ENCODE peak calls at places on chromosomes 13 and 19, in ten cellular contexts. Z is transverse colon, D is HCT116, I is suprapubic skin, M is breast epithelium, U is stomach, V is sigmoid colon, X is SK-N-SH, K is Panc1, Q is H1. A is an unnamed sample.

GRCh38 chr13:102914629-102914935 is 68.8 kb downstream of the ERCC5 start:
- DNase-seq in D (no peak), Z (no peak), I (no peak), U (no peak), X (no peak), M (no peak), V (no peak), Q (no peak), K (no peak), A (no peak)

GRCh38 chr13:113582841-113583631 is 1.5 kb upstream of the TFDP1 start:
- DNase-seq in X (no peak), Q (no peak), U (peak; percentile 22), M (peak; percentile 24), Z (peak; percentile 6), D (no peak), V (peak; percentile 56), I (no peak), K (no peak), A (peak; percentile 68)

GRCh38 chr13:49444517-49445395 is 682 bp downstream of the SETDB2 start:
- DNase-seq in I (no peak), D (no peak), U (no peak), Q (no peak), M (no peak), X (peak; percentile 8), K (peak; percentile 48), V (no peak), Z (peak; percentile 35), A (no peak)

GRCh38 chr19:2235396-2236284 is 489 bp downstream of the PLEKHJ1 start:
- DNase-seq in K (no peak), M (no peak), V (no peak), U (peak; percentile 79), X (peak; percentile 58), Q (no peak), D (no peak), Z (peak; percentile 86), I (no peak), A (no peak)

GRCh38 chr19:4988770-4989251 is 19.9 kb downstream of the KDM4B start:
- DNase-seq in D (no peak), I (peak; percentile 84), X (no peak), Z (peak; percentile 45), M (no peak), U (no peak), Q (no peak), V (peak; percentile 90), K (no peak), A (no peak)

GRCh38 chr13:23673867-23674605 is 103.8 kb downstream of the TNFRSF19 start:
- DNase-seq in Z (no peak), X (no peak), Q (no peak), D (no peak), K (no peak), U (no peak), V (no peak), M (no peak), I (no peak), A (no peak)

GRCh38 chr13:110506859-110507566 is 54.5 kb downstream of the RAB20 start:
- DNase-seq in I (no peak), Z (peak; percentile 90), Q (no peak), U (peak; percentile 94), K (no peak), V (peak; percentile 85), X (no peak), M (peak; percentile 78), D (no peak), A (no peak)

GRCh38 chr13:50229935-50230334 is 214.7 kb downstream of the KCNRG start:
- DNase-seq in Z (no peak), K (no peak), D (no peak), X (no peak), M (no peak), Q (no peak), V (no peak), I (no peak), U (no peak), A (no peak)

GRCh38 chr19:8363803-8364771 is at the start of gene ANGPTL4:
- DNase-seq in D (peak; percentile 63), U (peak; percentile 82), Q (no peak), M (peak; percentile 74), K (no peak), V (peak; percentile 94), X (peak; percentile 86), I (peak; percentile 92), Z (peak; percentile 78), A (peak; percentile 69)

GRCh38 chr19:8367327-8368001 is 3.5 kb downstream of the ANGPTL4 start:
- DNase-seq in U (peak; percentile 96), D (no peak), X (peak; percentile 95), K (no peak), M (peak; percentile 97), Q (peak; percentile 43), V (peak; percentile 97), Z (peak; percentile 87), I (peak; percentile 94), A (peak; percentile 78)

GRCh38 chr19:8368136-8368535 is 4.2 kb downstream of the ANGPTL4 start:
- DNase-seq in K (no peak), U (no peak), I (no peak), M (no peak), Q (no peak), Z (no peak), X (peak; percentile 8), D (no peak), V (no peak), A (peak; percentile 41)

GRCh38 chr19:8366961-8367326 is 3.0 kb downstream of the ANGPTL4 start:
- DNase-seq in V (peak; percentile 87), Q (no peak), X (no peak), K (no peak), D (no peak), Z (peak; percentile 30), M (no peak), I (no peak), U (no peak), A (peak; percentile 47)

DNA sequence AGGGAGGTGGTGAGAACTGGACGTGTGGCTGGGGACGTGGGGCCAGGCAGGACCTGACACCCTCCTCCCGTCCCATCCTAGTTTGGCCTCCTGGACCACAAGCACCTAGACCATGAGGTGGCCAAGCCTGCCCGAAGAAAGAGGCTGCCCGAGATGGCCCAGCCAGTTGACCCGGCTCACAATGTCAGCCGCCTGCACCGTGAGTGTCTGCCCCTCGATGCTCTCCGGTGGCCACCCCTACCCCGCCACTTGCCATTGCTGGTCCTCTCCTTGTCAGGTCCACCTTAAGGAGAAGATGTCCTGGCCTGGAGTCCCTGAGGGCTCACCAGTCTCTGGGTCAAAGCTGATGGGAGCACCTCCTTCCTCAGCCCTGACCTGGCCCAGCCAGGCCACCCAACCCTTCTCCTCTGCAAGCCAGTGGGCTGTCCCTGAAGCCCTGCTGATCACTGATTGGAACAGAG is 2.2 kb downstream of the ANGPTL4 start:
- DNase-seq in U (no peak), I (no peak), Z (no peak), V (no peak), Q (no peak), M (no peak), D (no peak), X (no peak), K (no peak), A (peak; percentile 55)
- H3K27ac ChIP-seq in U (peak overlapping the region; percentile 66), I (no peak overlapping the region), Z (peak overlapping the region; percentile 67), V (no peak overlapping the region), Q (no peak overlapping the region), M (peak overlapping the region; percentile 93), D (no peak overlapping the region), X (no peak overlapping the region), K (peak overlapping the region; percentile 57), A (no peak overlapping the region)

GRCh38 chr19:10848208-10848843 is at the start of gene C19orf38:
- DNase-seq in V (no peak), D (no peak), Q (no peak), Z (no peak), X (no peak), M (no peak), K (no peak), I (no peak), U (no peak), A (peak; percentile 84)
- TF ChIP-seq POLR2AphosphoS5 in V (no peak), D (no peak), Q (no peak), Z (no peak), X (no peak), M (no peak), K (no peak), I (no peak), U (no peak), A (peak; percentile 49)

DNA sequence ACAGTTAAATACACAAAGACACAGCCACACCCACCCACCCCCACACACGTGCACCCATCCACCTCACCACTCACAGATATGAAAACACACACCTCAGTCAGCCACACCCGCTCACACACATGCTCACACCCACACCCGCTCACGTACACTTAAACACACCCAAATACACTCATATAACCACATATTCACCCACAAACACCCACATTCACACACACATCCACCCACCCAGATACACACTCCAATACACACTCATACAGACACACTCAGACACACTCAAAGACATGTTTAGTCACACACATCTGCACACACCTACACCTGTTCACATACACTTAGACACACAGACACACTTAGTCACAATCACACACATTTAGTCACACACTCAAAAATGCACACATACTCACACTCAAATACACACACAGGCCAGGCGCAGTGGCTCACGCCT is 30.6 kb downstream of the ADGRL1 start:
- DNase-seq in M (no peak), U (no peak), Q (no peak), V (no peak), X (no peak), K (no peak), Z (no peak), I (no peak), D (no peak), A (no peak)
- H3K27ac ChIP-seq in M (no peak overlapping the region), U (no peak overlapping the region), Q (no peak overlapping the region), V (no peak overlapping the region), X (no peak overlapping the region), K (no peak overlapping the region), Z (no peak overlapping the region), I (no peak overlapping the region), D (no peak overlapping the region), A (no peak overlapping the region)

GRCh38 chr19:41607668-41608067 is 19.2 kb downstream of the CEACAM4 start:
- DNase-seq in U (no peak), Q (no peak), X (no peak), K (no peak), V (no peak), D (no peak), I (no peak), Z (no peak), M (no peak), A (no peak)

GRCh38 chr19:41616785-41617621 is 9.9 kb downstream of the CEACAM4 start:
- DNase-seq in Q (no peak), D (no peak), U (no peak), V (no peak), X (no peak), Z (no peak), K (no peak), M (no peak), I (no peak), A (peak; percentile 34)

GRCh38 chr19:41615207-41615606 is 11.7 kb downstream of the CEACAM4 start:
- DNase-seq in V (no peak), U (no peak), Q (no peak), M (no peak), I (no peak), Z (no peak), X (no peak), D (no peak), K (no peak), A (peak; percentile 30)

GRCh38 chr19:41617941-41618730 is 8.7 kb downstream of the CEACAM4 start:
- DNase-seq in M (no peak), Z (no peak), I (no peak), V (no peak), D (no peak), Q (no peak), U (no peak), K (no peak), X (no peak), A (no peak)

DNA sequence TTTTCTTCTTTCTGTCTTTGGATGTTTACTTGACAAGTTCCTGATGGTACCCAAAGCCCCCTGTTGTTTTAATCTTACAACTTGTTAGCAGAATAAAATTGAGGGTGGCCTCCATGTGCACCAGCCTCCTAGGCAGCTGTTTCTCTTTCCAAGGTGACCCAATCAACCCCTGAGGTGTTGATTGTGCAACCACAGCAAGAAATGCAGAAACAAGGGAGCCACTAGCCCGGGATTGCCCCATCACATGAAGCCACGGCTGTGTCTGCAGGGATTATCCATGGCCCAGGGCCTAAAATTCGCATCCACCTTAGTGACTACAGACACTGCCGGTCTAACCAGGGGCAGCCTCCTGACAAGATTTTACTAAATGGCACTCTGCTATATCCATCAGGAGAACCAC is 14.4 kb downstream of the CEACAM4 start:
- DNase-seq in I (no peak), M (no peak), K (no peak), X (no peak), Q (no peak), U (no peak), D (no peak), Z (no peak), V (no peak), A (peak; percentile 81)
- TF ChIP-seq POLR2AphosphoS5 in I (no peak), M (no peak), K (no peak), X (no peak), Q (no peak), U (no peak), D (no peak), Z (no peak), V (no peak), A (no peak)

A was measured in spleen.